ENCODE peak calls at places on chromosomes 1 and 21, in seven cellular contexts. Z, N, K, R, H, J and M are unnamed samples. For H3K27me3, the result is how much of the 10 kb centered on the place peaks cover.

GRCh38 chr21:32415451-32415850 is 2.9 kb downstream of the EVA1C start:
- DNase-seq in Z (no peak), R (no peak), H (no peak), N (no peak), J (no peak), K (no peak), M (no peak)

GRCh38 chr1:15557594-15557993 is 27.3 kb downstream of the AGMAT start:
- DNase-seq in Z (no peak), K (peak), N (no peak), J (no peak), R (no peak), H (no peak), M (no peak)

GRCh38 chr1:83555871-83556270 is 443.1 kb downstream of the TTLL7 start:
- DNase-seq in K (no peak), H (no peak), Z (no peak), J (no peak), N (no peak), R (no peak), M (no peak)

GRCh38 chr1:94739521-94740061 is 80.6 kb upstream of the SLC44A3 start:
- DNase-seq in H (no peak), R (no peak), K (peak), Z (no peak), J (peak), N (no peak), M (no peak)

GRCh38 chr1:221711156-221711577 is 30.7 kb downstream of the DUSP10 start:
- DNase-seq in H (no peak), R (no peak), Z (no peak), K (no peak), N (no peak), J (no peak), M (no peak)

GRCh38 chr1:203278087-203278884 is 27.0 kb upstream of the BTG2 start:
- DNase-seq in J (peak), K (peak), Z (no peak), R (peak), H (peak), N (peak), M (no peak)

GRCh38 chr1:36116906-36117305 is 8.1 kb downstream of the COL8A2 start:
- DNase-seq in H (no peak), K (no peak), N (no peak), R (no peak), J (no peak), Z (no peak), M (no peak)

GRCh38 chr1:70327306-70328076 is 27.0 kb downstream of the ANKRD13C start:
- DNase-seq in H (no peak), J (no peak), K (peak), R (no peak), N (no peak), Z (no peak), M (no peak)

GRCh38 chr1:201916649-201917249 is 28.1 kb downstream of the SHISA4 start:
- DNase-seq in R (peak), Z (peak), K (peak), H (peak), N (peak), J (peak), M (no peak)

GRCh38 chr1:100530901-100531487 is 6.9 kb upstream of the GPR88 start:
- DNase-seq in N (no peak), J (peak), H (peak), Z (no peak), R (no peak), K (peak), M (no peak)

GRCh38 chr1:32142446-32143301 is 34.8 kb downstream of the KPNA6 start:
- DNase-seq in J (peak), R (no peak), H (peak), N (peak), Z (peak), K (peak), M (no peak)

GRCh38 chr1:221069956-221070355 is 190.7 kb downstream of the HLX start:
- DNase-seq in H (no peak), R (no peak), Z (no peak), N (no peak), J (no peak), K (no peak), M (no peak)

GRCh38 chr21:36718951-36719501 is 20.1 kb downstream of the SIM2 start:
- DNase-seq in K (no peak), Z (peak), R (no peak), J (no peak), H (peak), N (no peak), M (no peak)

GRCh38 chr1:54137532-54138061 is 15.2 kb downstream of the CDCP2 start:
- DNase-seq in H (no peak), K (peak), N (no peak), R (no peak), J (no peak), Z (no peak), M (no peak)

GRCh38 chr1:6425671-6426070 is 1.1 kb downstream of the ESPN start:
- DNase-seq in R (no peak), H (no peak), N (no peak), K (no peak), Z (no peak), J (no peak), M (no peak)

GRCh38 chr1:241837901-241838300 is 10.1 kb upstream of the EXO1 start:
- DNase-seq in K (peak), N (no peak), R (no peak), Z (no peak), J (peak), H (no peak), M (no peak)

GRCh38 chr1:175095069-175095468 is 27.4 kb downstream of the TNN start:
- DNase-seq in Z (no peak), R (no peak), J (no peak), H (no peak), K (no peak), N (no peak), M (no peak)

DNA sequence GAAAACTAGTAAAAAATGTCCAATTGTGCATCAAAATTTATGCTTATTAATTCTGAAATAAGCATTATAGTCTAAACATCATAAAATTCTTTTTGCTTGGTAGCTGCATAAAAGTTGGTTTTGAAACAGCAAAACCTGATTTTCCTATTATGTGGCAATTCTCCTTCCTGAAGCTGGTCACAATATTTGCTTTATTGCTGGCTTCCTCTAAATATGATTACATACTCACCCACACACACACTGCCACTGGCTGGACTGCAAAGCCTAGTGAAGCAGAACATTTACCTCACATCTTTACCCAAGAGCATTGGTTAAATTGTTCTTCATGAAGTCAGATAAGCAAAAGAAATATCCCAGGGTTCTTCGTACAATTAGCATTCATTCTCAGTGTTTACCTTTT is 103.0 kb downstream of the NR5A2 start:
- DNase-seq in N (no peak), K (peak), J (no peak), Z (no peak), R (no peak), H (no peak), M (no peak)
- H3K27ac ChIP-seq in N (no peak), K (no peak), J (no peak), Z (no peak), R (no peak), H (no peak), M (no peak)

DNA sequence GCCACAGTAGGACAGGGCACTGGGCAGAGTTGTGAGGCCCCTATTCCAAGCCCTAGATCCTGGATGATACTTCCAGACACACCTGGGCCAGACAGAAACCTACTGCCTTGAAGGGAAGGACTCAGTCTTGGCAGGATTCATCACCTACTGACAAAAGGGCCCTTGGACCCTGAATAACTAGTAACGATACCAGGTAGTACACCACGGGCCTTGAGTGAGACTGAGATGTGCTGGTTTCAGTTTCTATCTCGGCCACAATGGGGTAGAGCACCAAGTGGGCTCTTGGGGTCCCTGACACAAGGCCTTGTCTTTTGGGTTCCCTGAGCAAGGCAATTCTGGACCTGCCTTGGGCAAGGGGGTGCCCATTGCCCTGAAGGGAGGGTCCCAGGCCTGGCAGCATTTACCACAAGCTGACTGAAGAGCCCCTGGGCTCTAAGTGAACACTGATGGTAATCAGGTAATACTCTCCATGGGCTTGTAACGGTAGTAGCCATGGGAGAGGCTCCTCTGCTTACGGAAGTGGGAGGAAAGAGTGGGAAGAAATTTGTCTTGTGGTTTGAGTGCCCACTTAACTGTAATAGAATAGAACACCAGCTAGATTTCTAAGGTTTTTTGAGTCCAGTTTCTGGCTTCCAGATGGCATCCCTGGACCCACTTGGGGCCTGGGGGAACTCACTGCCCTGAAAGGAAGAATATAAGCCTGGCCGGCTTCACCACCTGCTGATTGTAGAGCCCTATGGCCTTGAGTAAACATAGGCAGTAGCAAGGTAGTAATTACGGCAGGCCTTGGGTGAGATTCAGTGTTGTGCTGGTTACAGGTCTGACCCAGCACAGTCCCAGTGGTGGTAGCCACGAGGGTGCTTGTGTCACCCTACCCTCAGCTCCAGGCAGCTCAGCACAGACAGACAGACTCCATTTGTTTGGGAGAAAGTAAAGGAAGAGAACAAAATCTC is 58.5 kb downstream of the WDR4 start:
- DNase-seq in J (no peak), R (no peak), Z (no peak), H (peak), K (no peak), N (no peak), M (no peak)
- H3K27me3 ChIP-seq in J (under half), R (under half), Z (under half), H (under half), K (under half), N (under half), M (under half)

GRCh38 chr1:11761988-11762406 is at the start of gene C1orf167:
- DNase-seq in K (no peak), R (no peak), J (no peak), Z (peak), N (no peak), H (peak), M (no peak)
- H3K4me3 ChIP-seq in K (no peak), R (no peak), J (no peak), Z (peak), N (no peak), H (no peak), M (no peak)

GRCh38 chr1:229563701-229564100 is 5.2 kb upstream of the ABCB10 start:
- DNase-seq in J (peak), K (peak), H (no peak), N (no peak), R (no peak), Z (no peak), M (no peak)

GRCh38 chr1:229562686-229563085 is 4.2 kb upstream of the ABCB10 start:
- DNase-seq in J (no peak), H (no peak), N (no peak), R (no peak), K (no peak), Z (no peak), M (no peak)

GRCh38 chr1:229558460-229559335 is at the start of gene ABCB10:
- DNase-seq in K (peak), R (peak), J (peak), H (peak), N (peak), Z (peak), M (peak)

GRCh38 chr1:229567109-229567868 is 8.8 kb upstream of the ABCB10 start:
- DNase-seq in K (no peak), J (no peak), R (no peak), N (no peak), H (no peak), Z (no peak), M (no peak)

GRCh38 chr1:229563241-229563640 is 4.7 kb upstream of the ABCB10 start:
- DNase-seq in Z (no peak), J (no peak), K (no peak), R (no peak), H (no peak), N (no peak), M (no peak)
- H3K27ac ChIP-seq in Z (no peak), J (no peak), K (no peak), R (no peak), H (peak), N (no peak), M (no peak)

GRCh38 chr1:248858891-248859889 is at the start of gene ZNF692:
- DNase-seq in K (peak), R (peak), N (peak), H (peak), Z (peak), J (peak), M (no peak)

GRCh38 chr1:248863011-248863881 is 4.4 kb upstream of the ZNF692 start:
- DNase-seq in H (peak), R (peak), N (peak), Z (peak), K (peak), J (no peak), M (no peak)

GRCh38 chr1:248860007-248860406 is 1.1 kb upstream of the ZNF692 start:
- DNase-seq in Z (no peak), J (no peak), K (no peak), N (no peak), R (no peak), H (no peak), M (no peak)

GRCh38 chr1:248862695-248863010 is 3.8 kb upstream of the ZNF692 start:
- DNase-seq in K (no peak), N (no peak), H (no peak), Z (no peak), J (no peak), R (no peak), M (no peak)

GRCh38 chr1:248861621-248862020 is 2.7 kb upstream of the ZNF692 start:
- DNase-seq in Z (no peak), N (no peak), J (no peak), H (no peak), K (no peak), R (no peak), M (no peak)
- H3K27me3 ChIP-seq in Z (under half), N (under half), J (under half), H (under half), K (under half), R (under half), M (under half)

DNA sequence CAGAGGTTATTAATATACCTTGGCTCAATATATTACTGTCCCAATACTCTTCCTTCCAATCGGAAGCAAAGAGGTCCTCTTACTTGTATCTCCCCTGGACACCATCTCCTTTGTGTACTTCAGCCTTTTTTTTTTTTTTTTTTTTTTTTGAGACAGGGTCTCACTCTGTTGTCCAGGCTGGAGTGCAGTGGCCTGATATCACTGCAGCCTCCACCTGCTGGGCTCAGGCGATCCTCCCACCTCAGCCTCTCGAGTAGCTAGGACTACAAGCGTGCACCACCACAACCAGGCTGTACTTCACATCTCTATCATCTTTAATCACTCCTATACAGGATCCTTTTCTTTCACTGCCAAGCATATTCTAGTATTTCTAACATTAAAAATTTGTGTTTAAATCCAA is 2.8 kb upstream of the DARS2 start:
- DNase-seq in H (no peak), N (no peak), K (no peak), Z (no peak), R (no peak), J (no peak), M (no peak)
- H3K4me3 ChIP-seq in H (no peak), N (no peak), K (no peak), Z (no peak), R (no peak), J (no peak), M (no peak)

DNA sequence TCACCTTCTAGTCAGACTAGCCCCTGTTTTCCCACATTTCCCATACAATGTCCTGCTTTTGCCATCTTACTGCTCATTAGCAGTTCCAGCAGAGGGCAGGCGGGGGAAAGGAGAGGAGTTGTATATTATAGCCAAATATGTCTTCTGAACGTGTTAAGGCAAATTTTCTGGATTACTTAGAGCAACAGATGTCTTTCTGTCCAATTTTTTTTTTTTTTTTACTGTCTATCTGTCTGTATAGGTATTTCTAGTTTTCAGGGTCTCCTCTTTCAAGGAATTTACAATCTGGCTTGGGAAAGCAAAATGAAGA is 30.0 kb upstream of the DDAH1 start:
- DNase-seq in K (peak), Z (no peak), J (no peak), H (no peak), R (no peak), N (no peak), M (no peak)
- H3K27ac ChIP-seq in K (no peak), Z (no peak), J (no peak), H (no peak), R (no peak), N (no peak), M (no peak)

DNA sequence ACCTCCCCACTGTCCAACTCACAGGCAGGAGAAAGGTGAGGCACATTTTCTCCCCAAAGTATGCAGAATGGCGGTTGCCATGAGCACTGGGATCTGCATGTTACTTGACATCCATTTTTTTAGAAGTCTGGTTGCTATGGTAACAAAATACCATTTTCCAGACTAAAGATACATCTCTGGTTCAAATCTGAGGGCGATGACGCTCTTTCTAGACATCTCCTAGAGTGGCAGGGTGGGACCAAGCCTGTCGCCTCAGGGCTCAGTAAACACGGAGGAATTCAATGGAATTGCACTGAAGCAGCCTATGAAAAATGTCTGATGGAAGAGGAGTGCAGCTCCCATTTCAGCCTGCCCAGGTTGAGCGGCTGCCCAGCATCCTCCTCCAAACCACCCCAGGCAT is 21.5 kb upstream of the FAM43B start:
- DNase-seq in J (no peak), Z (no peak), R (no peak), H (no peak), K (no peak), N (no peak), M (no peak)
- H3K27me3 ChIP-seq in J (half or more), Z (half or more), R (under half), H (under half), K (half or more), N (under half), M (under half)

GRCh38 chr1:10635992-10636391 is 160.5 kb downstream of the CASZ1 start:
- DNase-seq in K (no peak), R (no peak), J (no peak), N (peak), H (peak), Z (no peak), M (no peak)
- H3K4me3 ChIP-seq in K (no peak), R (no peak), J (no peak), N (no peak), H (no peak), Z (no peak), M (no peak)

GRCh38 chr1:165426745-165427144 is 18.2 kb downstream of the RXRG start:
- DNase-seq in N (no peak), J (no peak), H (no peak), K (no peak), R (no peak), Z (no peak), M (no peak)
- H3K27ac ChIP-seq in N (no peak), J (no peak), H (no peak), K (no peak), R (no peak), Z (no peak), M (no peak)